ENCODE peak calls at places on chromosome 2, in five cellular contexts. One of them, this sample, is unnamed.

GRCh38 chr2:46643493-46643892 is 164.1 kb downstream of the TMEM247 start:
- ATAC-seq in upper lobe of right lung: peak
- ATAC-seq in lower lobe of right lung: no peak
- ATAC-seq in naive thymus-derived CD4-positive, alpha-beta T cell: no peak
- ATAC-seq in HepG2: peak
- ATAC-seq in this sample: no peak

GRCh38 chr2:166418853-166419615 is 43.3 kb upstream of the SCN9A start:
- ATAC-seq in upper lobe of right lung: no peak
- ATAC-seq in lower lobe of right lung: no peak
- ATAC-seq in naive thymus-derived CD4-positive, alpha-beta T cell: no peak
- ATAC-seq in HepG2: peak
- ATAC-seq in this sample: no peak

GRCh38 chr2:207502799-207503198 is 27.0 kb upstream of the CREB1 start:
- ATAC-seq in upper lobe of right lung: peak
- ATAC-seq in lower lobe of right lung: peak
- ATAC-seq in naive thymus-derived CD4-positive, alpha-beta T cell: peak
- ATAC-seq in HepG2: no peak
- ATAC-seq in this sample: peak

GRCh38 chr2:237524631-237525030 is 37.6 kb downstream of the MLPH start:
- ATAC-seq in upper lobe of right lung: no peak
- ATAC-seq in lower lobe of right lung: peak
- ATAC-seq in naive thymus-derived CD4-positive, alpha-beta T cell: no peak
- ATAC-seq in HepG2: peak
- ATAC-seq in this sample: no peak

GRCh38 chr2:196171946-196172345 is 568 bp upstream of the STK17B start:
- ATAC-seq in upper lobe of right lung: no peak
- ATAC-seq in lower lobe of right lung: no peak
- ATAC-seq in naive thymus-derived CD4-positive, alpha-beta T cell: peak
- ATAC-seq in HepG2: no peak
- ATAC-seq in this sample: no peak

GRCh38 chr2:97713296-97714083 is at the start of gene ZAP70:
- ATAC-seq in upper lobe of right lung: peak
- ATAC-seq in lower lobe of right lung: no peak
- ATAC-seq in naive thymus-derived CD4-positive, alpha-beta T cell: peak
- ATAC-seq in HepG2: peak
- ATAC-seq in this sample: no peak

GRCh38 chr2:201413552-201413951 is 37.7 kb downstream of the TRAK2 start:
- ATAC-seq in upper lobe of right lung: no peak
- ATAC-seq in lower lobe of right lung: no peak
- ATAC-seq in naive thymus-derived CD4-positive, alpha-beta T cell: no peak
- ATAC-seq in HepG2: no peak
- ATAC-seq in this sample: no peak

GRCh38 chr2:158493458-158493857 is 36.7 kb downstream of the PKP4 start:
- ATAC-seq in upper lobe of right lung: peak
- ATAC-seq in lower lobe of right lung: peak
- ATAC-seq in naive thymus-derived CD4-positive, alpha-beta T cell: no peak
- ATAC-seq in HepG2: no peak
- ATAC-seq in this sample: peak

GRCh38 chr2:86370579-86370978 is 33.2 kb upstream of the REEP1 start:
- ATAC-seq in upper lobe of right lung: no peak
- ATAC-seq in lower lobe of right lung: no peak
- ATAC-seq in naive thymus-derived CD4-positive, alpha-beta T cell: no peak
- ATAC-seq in HepG2: no peak
- ATAC-seq in this sample: no peak

GRCh38 chr2:228731517-228731916 is 539.6 kb downstream of the PID1 start:
- ATAC-seq in upper lobe of right lung: no peak
- ATAC-seq in lower lobe of right lung: no peak
- ATAC-seq in naive thymus-derived CD4-positive, alpha-beta T cell: no peak
- ATAC-seq in HepG2: no peak
- ATAC-seq in this sample: peak

GRCh38 chr2:180222642-180223041 is 215.5 kb upstream of the CWC22 start:
- ATAC-seq in upper lobe of right lung: peak
- ATAC-seq in lower lobe of right lung: peak
- ATAC-seq in naive thymus-derived CD4-positive, alpha-beta T cell: no peak
- ATAC-seq in HepG2: no peak
- ATAC-seq in this sample: peak

GRCh38 chr2:167333245-167333644 is 445.0 kb downstream of the XIRP2 start:
- ATAC-seq in upper lobe of right lung: no peak
- ATAC-seq in lower lobe of right lung: no peak
- ATAC-seq in naive thymus-derived CD4-positive, alpha-beta T cell: no peak
- ATAC-seq in HepG2: peak
- ATAC-seq in this sample: no peak

GRCh38 chr2:118310878-118311442 is 222.7 kb downstream of the INSIG2 start:
- ATAC-seq in upper lobe of right lung: no peak
- ATAC-seq in lower lobe of right lung: no peak
- ATAC-seq in naive thymus-derived CD4-positive, alpha-beta T cell: no peak
- ATAC-seq in HepG2: no peak
- ATAC-seq in this sample: no peak

GRCh38 chr2:166375205-166375735 is 474 bp downstream of the SCN9A start:
- ATAC-seq in upper lobe of right lung: peak
- ATAC-seq in lower lobe of right lung: no peak
- ATAC-seq in naive thymus-derived CD4-positive, alpha-beta T cell: peak
- ATAC-seq in HepG2: peak
- ATAC-seq in this sample: peak

GRCh38 chr2:55096586-55096985 is 46.3 kb upstream of the RTN4 start:
- ATAC-seq in upper lobe of right lung: no peak
- ATAC-seq in lower lobe of right lung: no peak
- ATAC-seq in naive thymus-derived CD4-positive, alpha-beta T cell: no peak
- ATAC-seq in HepG2: no peak
- ATAC-seq in this sample: no peak

GRCh38 chr2:136058951-136059530 is 58.9 kb downstream of the CXCR4 start:
- ATAC-seq in upper lobe of right lung: no peak
- ATAC-seq in lower lobe of right lung: no peak
- ATAC-seq in naive thymus-derived CD4-positive, alpha-beta T cell: no peak
- ATAC-seq in HepG2: no peak
- ATAC-seq in this sample: no peak

GRCh38 chr2:71082402-71083252 is 14.2 kb downstream of the NAGK start:
- ATAC-seq in upper lobe of right lung: no peak
- ATAC-seq in lower lobe of right lung: no peak
- ATAC-seq in naive thymus-derived CD4-positive, alpha-beta T cell: no peak
- ATAC-seq in HepG2: no peak
- ATAC-seq in this sample: no peak

GRCh38 chr2:64101141-64101591 is 43.1 kb downstream of the PELI1 start:
- ATAC-seq in upper lobe of right lung: no peak
- ATAC-seq in lower lobe of right lung: no peak
- ATAC-seq in naive thymus-derived CD4-positive, alpha-beta T cell: peak
- ATAC-seq in HepG2: no peak
- ATAC-seq in this sample: no peak

GRCh38 chr2:34533585-34534225 is 934.6 kb upstream of the FAM98A start:
- ATAC-seq in upper lobe of right lung: no peak
- ATAC-seq in lower lobe of right lung: no peak
- ATAC-seq in naive thymus-derived CD4-positive, alpha-beta T cell: no peak
- ATAC-seq in HepG2: no peak
- ATAC-seq in this sample: no peak

GRCh38 chr2:15905986-15906491 is 34.3 kb upstream of the MYCN start:
- ATAC-seq in upper lobe of right lung: no peak
- ATAC-seq in lower lobe of right lung: no peak
- ATAC-seq in naive thymus-derived CD4-positive, alpha-beta T cell: no peak
- ATAC-seq in HepG2: no peak
- ATAC-seq in this sample: no peak

GRCh38 chr2:188978291-188979081 is 4.3 kb downstream of the COL3A1 start:
- ATAC-seq in upper lobe of right lung: peak
- ATAC-seq in lower lobe of right lung: no peak
- ATAC-seq in naive thymus-derived CD4-positive, alpha-beta T cell: no peak
- ATAC-seq in HepG2: peak
- ATAC-seq in this sample: peak

GRCh38 chr2:224690868-224691267 is 25.3 kb downstream of the CCDC195 start:
- ATAC-seq in upper lobe of right lung: no peak
- ATAC-seq in lower lobe of right lung: no peak
- ATAC-seq in naive thymus-derived CD4-positive, alpha-beta T cell: no peak
- ATAC-seq in HepG2: no peak
- ATAC-seq in this sample: no peak

GRCh38 chr2:150522269-150522668 is 34.8 kb upstream of the RND3 start:
- ATAC-seq in upper lobe of right lung: no peak
- ATAC-seq in lower lobe of right lung: no peak
- ATAC-seq in naive thymus-derived CD4-positive, alpha-beta T cell: no peak
- ATAC-seq in HepG2: no peak
- ATAC-seq in this sample: no peak

GRCh38 chr2:173151671-173152398 is 76.2 kb downstream of the MAP3K20 start:
- ATAC-seq in upper lobe of right lung: no peak
- ATAC-seq in lower lobe of right lung: no peak
- ATAC-seq in naive thymus-derived CD4-positive, alpha-beta T cell: peak
- ATAC-seq in HepG2: no peak
- ATAC-seq in this sample: no peak

GRCh38 chr2:143875295-143876199 is 644.4 kb downstream of the ZEB2 start:
- ATAC-seq in upper lobe of right lung: no peak
- ATAC-seq in lower lobe of right lung: no peak
- ATAC-seq in naive thymus-derived CD4-positive, alpha-beta T cell: no peak
- ATAC-seq in HepG2: no peak
- ATAC-seq in this sample: no peak

DNA sequence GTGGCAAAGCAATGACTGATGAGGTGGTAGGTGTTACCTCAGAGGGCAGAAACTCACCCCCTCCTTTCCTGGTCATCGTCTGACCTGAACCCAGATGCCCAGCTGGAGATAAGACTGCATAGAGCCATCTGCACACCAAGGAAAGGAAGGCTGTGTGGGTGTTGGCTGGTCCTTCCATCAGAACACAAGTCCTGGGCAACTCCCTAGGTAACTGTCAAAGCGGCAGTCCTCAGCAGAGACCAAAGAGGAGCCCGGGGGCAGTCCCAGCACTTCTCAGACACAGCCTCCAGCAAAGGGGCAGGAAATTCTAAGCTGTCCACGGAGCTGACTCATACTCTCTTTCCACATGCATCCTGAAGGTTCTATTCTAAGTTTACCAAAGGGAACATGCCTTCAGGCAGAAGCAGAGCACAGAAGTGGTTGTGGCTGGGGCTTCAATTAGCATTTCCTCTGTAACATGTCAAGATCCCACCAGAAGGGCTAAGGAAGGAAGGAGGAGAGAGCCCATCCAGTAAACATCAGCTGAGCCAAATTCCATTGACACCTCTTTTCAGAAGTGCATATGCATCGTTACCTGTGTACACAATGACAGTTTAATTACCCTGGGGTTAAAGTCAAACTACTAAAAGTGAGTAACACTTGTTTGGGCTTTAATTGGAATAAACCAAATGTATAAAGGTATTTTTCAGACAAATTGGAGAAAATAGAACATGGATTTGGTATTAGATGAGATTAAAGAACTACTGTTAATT is 54.7 kb downstream of the SPRED2 start:
- ATAC-seq in upper lobe of right lung: peak
- ATAC-seq in lower lobe of right lung: peak
- ATAC-seq in naive thymus-derived CD4-positive, alpha-beta T cell: peak
- ATAC-seq in HepG2: no peak
- ATAC-seq in this sample: peak
- H3K27ac ChIP-seq in upper lobe of right lung: no peak
- H3K27ac ChIP-seq in lower lobe of right lung: no peak
- H3K27ac ChIP-seq in naive thymus-derived CD4-positive, alpha-beta T cell: no peak
- H3K27ac ChIP-seq in HepG2: peak
- H3K27ac ChIP-seq in this sample: no peak

GRCh38 chr2:74093426-74093825 is 54.3 kb downstream of the BOLA3 start:
- ATAC-seq in upper lobe of right lung: no peak
- ATAC-seq in lower lobe of right lung: no peak
- ATAC-seq in naive thymus-derived CD4-positive, alpha-beta T cell: no peak
- ATAC-seq in HepG2: no peak
- ATAC-seq in this sample: no peak
- H3K4me3 ChIP-seq in upper lobe of right lung: no peak
- H3K4me3 ChIP-seq in lower lobe of right lung: no peak
- H3K4me3 ChIP-seq in naive thymus-derived CD4-positive, alpha-beta T cell: no peak
- H3K4me3 ChIP-seq in HepG2: no peak
- H3K4me3 ChIP-seq in this sample: no peak

DNA sequence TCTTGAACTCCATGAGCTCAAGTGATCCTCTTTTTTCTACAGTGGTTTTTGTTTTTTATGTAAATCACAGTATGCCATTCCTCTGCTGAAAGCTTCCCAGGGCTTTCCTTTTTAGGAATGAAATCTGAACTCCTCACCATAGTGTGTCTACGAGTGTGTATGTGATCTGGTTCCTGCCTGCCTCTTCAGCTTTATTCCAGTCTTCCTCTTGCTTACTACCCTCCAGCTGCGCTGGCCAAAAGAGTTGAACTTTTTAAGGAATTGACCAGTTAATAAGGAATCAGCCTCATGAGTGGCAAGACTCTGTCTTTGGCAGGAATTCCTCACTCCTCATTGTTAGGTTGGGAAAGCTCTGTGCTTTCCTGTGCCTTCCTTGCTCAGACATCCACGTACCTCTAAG is 4.0 kb downstream of the CCT7 start:
- ATAC-seq in upper lobe of right lung: no peak
- ATAC-seq in lower lobe of right lung: no peak
- ATAC-seq in naive thymus-derived CD4-positive, alpha-beta T cell: no peak
- ATAC-seq in HepG2: no peak
- ATAC-seq in this sample: no peak
- H3K27ac ChIP-seq in upper lobe of right lung: no peak
- H3K27ac ChIP-seq in lower lobe of right lung: no peak
- H3K27ac ChIP-seq in naive thymus-derived CD4-positive, alpha-beta T cell: no peak
- H3K27ac ChIP-seq in HepG2: no peak
- H3K27ac ChIP-seq in this sample: no peak

GRCh38 chr2:217978536-217979150 is 24.2 kb downstream of the TNS1 start:
- ATAC-seq in upper lobe of right lung: peak
- ATAC-seq in lower lobe of right lung: peak
- ATAC-seq in naive thymus-derived CD4-positive, alpha-beta T cell: no peak
- ATAC-seq in HepG2: peak
- ATAC-seq in this sample: peak

GRCh38 chr2:217980591-217980990 is 22.2 kb downstream of the TNS1 start:
- ATAC-seq in upper lobe of right lung: peak
- ATAC-seq in lower lobe of right lung: no peak
- ATAC-seq in naive thymus-derived CD4-positive, alpha-beta T cell: no peak
- ATAC-seq in HepG2: no peak
- ATAC-seq in this sample: no peak

GRCh38 chr2:217977840-217978535 is 24.8 kb downstream of the TNS1 start:
- ATAC-seq in upper lobe of right lung: no peak
- ATAC-seq in lower lobe of right lung: no peak
- ATAC-seq in naive thymus-derived CD4-positive, alpha-beta T cell: no peak
- ATAC-seq in HepG2: no peak
- ATAC-seq in this sample: no peak

GRCh38 chr2:217980036-217980435 is 22.8 kb downstream of the TNS1 start:
- ATAC-seq in upper lobe of right lung: no peak
- ATAC-seq in lower lobe of right lung: peak
- ATAC-seq in naive thymus-derived CD4-positive, alpha-beta T cell: no peak
- ATAC-seq in HepG2: peak
- ATAC-seq in this sample: peak

GRCh38 chr2:217979151-217979811 is 23.5 kb downstream of the TNS1 start:
- ATAC-seq in upper lobe of right lung: peak
- ATAC-seq in lower lobe of right lung: peak
- ATAC-seq in naive thymus-derived CD4-positive, alpha-beta T cell: no peak
- ATAC-seq in HepG2: peak
- ATAC-seq in this sample: peak
- H3K4me3 ChIP-seq in upper lobe of right lung: peak
- H3K4me3 ChIP-seq in lower lobe of right lung: peak
- H3K4me3 ChIP-seq in naive thymus-derived CD4-positive, alpha-beta T cell: no peak
- H3K4me3 ChIP-seq in HepG2: peak
- H3K4me3 ChIP-seq in this sample: peak

GRCh38 chr2:240430595-240430994 is 4.9 kb upstream of the GPC1 start:
- ATAC-seq in upper lobe of right lung: no peak
- ATAC-seq in lower lobe of right lung: no peak
- ATAC-seq in naive thymus-derived CD4-positive, alpha-beta T cell: no peak
- ATAC-seq in HepG2: no peak
- ATAC-seq in this sample: no peak
- H3K27ac ChIP-seq in upper lobe of right lung: no peak
- H3K27ac ChIP-seq in lower lobe of right lung: no peak
- H3K27ac ChIP-seq in naive thymus-derived CD4-positive, alpha-beta T cell: no peak
- H3K27ac ChIP-seq in HepG2: no peak
- H3K27ac ChIP-seq in this sample: no peak